ENCODE peak calls at places on chromosomes 16 and 17, in eight cellular contexts. I is heart left ventricle, M is prostate gland, Q is K562, U is transverse colon, P is ovary, F is lower leg skin, X is uterus. O is an unnamed sample.

GRCh38 chr17:71467719-71468118 is 653.1 kb upstream of the SOX9 start:
- DNase-seq in I (no peak), M (no peak), Q (no peak), U (no peak), P (no peak), F (no peak), X (no peak), O (no peak)

GRCh38 chr17:261640-262039 is 80.2 kb upstream of the DOC2B start:
- DNase-seq in I (peak; percentile 5), M (no peak), Q (no peak), U (no peak), P (no peak), F (no peak), X (no peak), O (no peak)

GRCh38 chr17:21246698-21247097 is 6.5 kb downstream of the NATD1 start:
- DNase-seq in I (no peak), M (no peak), Q (no peak), U (no peak), P (no peak), F (no peak), X (no peak), O (no peak)

GRCh38 chr17:71315568-71315967 is 805.3 kb upstream of the SOX9 start:
- DNase-seq in I (no peak), M (no peak), Q (no peak), U (no peak), P (no peak), F (no peak), X (no peak), O (no peak)

GRCh38 chr16:53159781-53160436 is 105.1 kb downstream of the CHD9 start:
- DNase-seq in I (no peak), M (no peak), Q (peak; percentile 45), U (no peak), P (no peak), F (no peak), X (no peak), O (peak; percentile 15)

GRCh38 chr17:74957935-74958549 is 14.5 kb downstream of the HID1 start:
- DNase-seq in I (peak; percentile 64), M (peak; percentile 59), Q (peak; percentile 84), U (peak; percentile 79), P (peak; percentile 87), F (peak; percentile 52), X (peak; percentile 74), O (peak; percentile 92)

GRCh38 chr17:48150107-48150463 is 42.5 kb downstream of the SNX11 start:
- DNase-seq in I (no peak), M (no peak), Q (no peak), U (no peak), P (no peak), F (no peak), X (no peak), O (no peak)

GRCh38 chr17:67082110-67082509 is 37.8 kb downstream of the CACNG1 start:
- DNase-seq in I (no peak), M (no peak), Q (no peak), U (no peak), P (no peak), F (no peak), X (no peak), O (no peak)

GRCh38 chr17:48177816-48178215 is 70.2 kb downstream of the SNX11 start:
- DNase-seq in I (no peak), M (no peak), Q (no peak), U (no peak), P (no peak), F (no peak), X (no peak), O (no peak)

GRCh38 chr17:49730078-49730786 is 22.5 kb upstream of the SLC35B1 start:
- DNase-seq in I (peak; percentile 90), M (no peak), Q (no peak), U (peak; percentile 59), P (peak; percentile 93), F (peak; percentile 42), X (peak; percentile 91), O (no peak)

GRCh38 chr16:10945065-10945787 is 862 bp downstream of the CLEC16A start:
- DNase-seq in I (no peak), M (no peak), Q (no peak), U (no peak), P (no peak), F (no peak), X (no peak), O (no peak)

GRCh38 chr16:10944249-10945064 is at the start of gene CLEC16A:
- DNase-seq in I (peak; percentile 98), M (peak; percentile 96), Q (peak; percentile 94), U (peak; percentile 98), P (peak; percentile 99), F (peak; percentile 97), X (peak; percentile 99), O (peak; percentile 92)

GRCh38 chr16:10941127-10941933 is 938 bp downstream of the DEXI start:
- DNase-seq in I (no peak), M (no peak), Q (no peak), U (peak; percentile 35), P (peak; percentile 61), F (no peak), X (peak; percentile 32), O (no peak)

GRCh38 chr16:10940501-10941079 is 1.7 kb downstream of the DEXI start:
- DNase-seq in I (no peak), M (no peak), Q (no peak), U (no peak), P (peak; percentile 57), F (no peak), X (no peak), O (no peak)

GRCh38 chr16:10942352-10943297 is at the start of gene DEXI:
- DNase-seq in I (peak; percentile 96), M (peak; percentile 92), Q (peak; percentile 100), U (peak; percentile 96), P (peak; percentile 98), F (peak; percentile 91), X (peak; percentile 97), O (peak; percentile 96)
- TF ChIP-seq POLR2A in I (peak; percentile 82), M (peak; percentile 82), Q (peak; percentile 58), U (peak; percentile 65), P (peak; percentile 31), F (no peak), X (peak; percentile 68), O (peak; percentile 76)

DNA sequence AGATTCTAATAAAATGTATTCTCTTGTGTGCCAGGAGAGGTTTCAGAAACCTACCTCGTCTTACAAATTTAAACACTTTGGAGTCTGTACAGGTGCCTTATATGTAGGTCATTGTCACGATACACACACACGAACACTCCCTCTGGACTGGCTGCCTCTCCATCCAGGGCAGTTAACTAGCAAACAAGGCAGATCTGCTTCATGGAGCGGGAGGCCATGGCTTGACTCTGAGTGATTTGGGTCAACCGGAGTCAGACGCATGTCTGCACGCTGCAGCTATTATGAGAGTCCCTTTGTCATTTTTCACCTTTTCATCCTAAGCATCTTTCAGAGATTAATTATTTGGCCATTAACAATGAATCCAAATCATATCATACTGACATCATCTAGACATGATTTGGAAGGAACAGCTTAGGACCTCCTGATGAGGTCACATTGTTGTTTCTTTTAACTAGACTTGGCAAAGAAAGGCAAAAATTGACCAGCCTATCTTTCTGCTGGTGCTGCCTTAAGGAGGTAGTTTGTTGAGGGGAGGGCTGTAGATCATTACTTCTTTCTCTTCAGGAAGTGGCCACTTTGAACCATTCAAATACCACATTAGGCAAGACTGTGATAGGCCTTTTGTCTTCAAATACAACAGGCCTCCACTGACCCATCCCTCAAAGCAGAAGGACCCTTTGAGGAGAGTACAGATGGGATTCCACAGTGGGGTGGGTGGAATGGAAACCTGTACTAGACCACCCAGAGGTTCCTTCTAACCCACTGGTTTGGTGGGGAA is 58.9 kb downstream of the HLF start:
- DNase-seq in I (no peak), M (no peak), Q (no peak), U (no peak), P (no peak), F (no peak), X (no peak), O (no peak)
- TF ChIP-seq POLR2A in I (no peak), M (no peak), Q (no peak), U (no peak), P (no peak), F (no peak), X (no peak), O (no peak)

GRCh38 chr17:45223541-45224528 is 2.1 kb downstream of the FMNL1 start:
- DNase-seq in I (no peak), M (no peak), Q (no peak), U (no peak), P (no peak), F (no peak), X (no peak), O (peak; percentile 40)

GRCh38 chr17:45226620-45227019 is 4.9 kb downstream of the FMNL1 start:
- DNase-seq in I (no peak), M (no peak), Q (no peak), U (no peak), P (no peak), F (no peak), X (no peak), O (no peak)

GRCh38 chr17:45225964-45226530 is 4.4 kb downstream of the FMNL1 start:
- DNase-seq in I (peak; percentile 79), M (no peak), Q (peak; percentile 91), U (peak; percentile 91), P (no peak), F (peak; percentile 77), X (no peak), O (no peak)

GRCh38 chr17:45224671-45225050 is 3.0 kb downstream of the FMNL1 start:
- DNase-seq in I (no peak), M (no peak), Q (no peak), U (no peak), P (no peak), F (no peak), X (no peak), O (peak; percentile 40)

GRCh38 chr17:45225051-45225700 is 3.5 kb downstream of the FMNL1 start:
- DNase-seq in I (no peak), M (no peak), Q (no peak), U (no peak), P (no peak), F (no peak), X (no peak), O (peak; percentile 97)
- TF ChIP-seq POLR2A in I (no peak), M (no peak), Q (no peak), U (no peak), P (no peak), F (no peak), X (no peak), O (no peak)

DNA sequence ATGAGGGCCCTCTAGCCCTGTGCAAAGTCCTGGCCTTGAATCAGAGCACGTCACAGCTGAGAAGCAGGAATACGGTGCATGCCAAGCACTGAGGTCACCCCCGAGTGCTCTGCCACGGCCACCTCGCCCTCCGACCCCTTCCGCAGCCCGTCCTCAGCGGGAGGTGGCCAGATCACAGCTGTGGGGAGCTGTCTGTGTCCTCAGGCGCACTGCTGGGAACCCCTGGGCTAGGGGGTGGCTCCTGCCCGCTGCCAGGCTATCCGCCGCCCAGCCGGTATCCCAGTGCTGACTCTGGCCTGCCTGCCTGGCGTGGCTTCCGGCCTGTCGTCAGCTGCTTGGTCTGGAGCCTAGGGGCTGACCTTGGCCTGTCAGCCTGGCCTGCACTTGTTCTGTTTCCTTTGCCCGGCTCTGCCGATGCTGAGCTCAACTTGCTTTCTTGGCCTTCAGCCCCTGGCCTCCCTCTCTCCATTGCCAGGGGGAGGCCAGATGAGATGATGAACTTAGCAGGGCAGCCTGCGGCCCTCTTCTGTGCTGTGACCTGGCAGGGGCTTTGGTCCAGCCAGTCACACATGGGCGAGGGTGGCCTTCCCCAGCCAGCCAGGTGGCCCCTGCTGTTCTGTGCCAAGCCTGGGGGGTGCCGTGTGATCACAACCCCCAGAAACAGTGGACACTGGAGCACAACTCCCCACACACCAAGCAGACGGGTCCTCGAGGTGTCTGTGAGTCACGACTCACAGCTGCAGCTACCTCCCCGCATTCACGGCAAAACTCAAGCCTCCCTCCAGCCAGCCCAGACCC is 77.4 kb downstream of the ZDHHC7 start:
- DNase-seq in I (peak; percentile 84), M (no peak), Q (no peak), U (no peak), P (peak; percentile 91), F (no peak), X (peak; percentile 76), O (no peak)
- TF ChIP-seq POLR2A in I (no peak), M (no peak), Q (no peak), U (no peak), P (no peak), F (no peak), X (no peak), O (no peak)